ENCODE peak calls at places on chromosomes 2 and 18, in nine cellular contexts. One of them, this sample, is unnamed.

GRCh38 chr2:191114403-191114886 is 36.3 kb downstream of the STAT4 start:
- DNase-seq in stimulated activated CD8-positive, alpha-beta memory T cell treated with anti-CD3 and anti-CD28 coated beads, Interleukin-4, amount 100 ng/mL, for 24 hours: no peak
- DNase-seq in NCI-H774: no peak
- DNase-seq in NCI-H345: no peak
- DNase-seq in activated effector memory CD4-positive, alpha-beta T cell treated with anti-CD3 and anti-CD28 coated beads, Interleukin-2, amount 50 U/mL, for 16 hours: peak; percentile 66
- DNase-seq in effector memory CD4-positive, alpha-beta T cell: no peak
- DNase-seq in K562: no peak
- DNase-seq in hippocampal formation: no peak
- DNase-seq in heart right ventricle: no peak
- DNase-seq in this sample: no peak

GRCh38 chr2:222736301-222736700 is 64.8 kb downstream of the MOGAT1 start:
- DNase-seq in stimulated activated CD8-positive, alpha-beta memory T cell treated with anti-CD3 and anti-CD28 coated beads, Interleukin-4, amount 100 ng/mL, for 24 hours: no peak
- DNase-seq in NCI-H774: no peak
- DNase-seq in NCI-H345: no peak
- DNase-seq in activated effector memory CD4-positive, alpha-beta T cell treated with anti-CD3 and anti-CD28 coated beads, Interleukin-2, amount 50 U/mL, for 16 hours: no peak
- DNase-seq in effector memory CD4-positive, alpha-beta T cell: no peak
- DNase-seq in K562: no peak
- DNase-seq in hippocampal formation: no peak
- DNase-seq in heart right ventricle: no peak
- DNase-seq in this sample: no peak

GRCh38 chr2:28583899-28584553 is 88.2 kb downstream of the PLB1 start:
- DNase-seq in stimulated activated CD8-positive, alpha-beta memory T cell treated with anti-CD3 and anti-CD28 coated beads, Interleukin-4, amount 100 ng/mL, for 24 hours: peak; percentile 66
- DNase-seq in NCI-H774: no peak
- DNase-seq in NCI-H345: no peak
- DNase-seq in activated effector memory CD4-positive, alpha-beta T cell treated with anti-CD3 and anti-CD28 coated beads, Interleukin-2, amount 50 U/mL, for 16 hours: peak; percentile 89
- DNase-seq in effector memory CD4-positive, alpha-beta T cell: peak; percentile 4
- DNase-seq in K562: peak; percentile 89
- DNase-seq in hippocampal formation: no peak
- DNase-seq in heart right ventricle: peak; percentile 46
- DNase-seq in this sample: peak; percentile 71

GRCh38 chr18:72697706-72698105 is 153.6 kb upstream of the CBLN2 start:
- DNase-seq in stimulated activated CD8-positive, alpha-beta memory T cell treated with anti-CD3 and anti-CD28 coated beads, Interleukin-4, amount 100 ng/mL, for 24 hours: no peak
- DNase-seq in NCI-H774: no peak
- DNase-seq in NCI-H345: no peak
- DNase-seq in activated effector memory CD4-positive, alpha-beta T cell treated with anti-CD3 and anti-CD28 coated beads, Interleukin-2, amount 50 U/mL, for 16 hours: no peak
- DNase-seq in effector memory CD4-positive, alpha-beta T cell: no peak
- DNase-seq in K562: no peak
- DNase-seq in hippocampal formation: no peak
- DNase-seq in heart right ventricle: no peak
- DNase-seq in this sample: no peak

GRCh38 chr2:79580175-79580574 is 67.3 kb downstream of the CTNNA2 start:
- DNase-seq in stimulated activated CD8-positive, alpha-beta memory T cell treated with anti-CD3 and anti-CD28 coated beads, Interleukin-4, amount 100 ng/mL, for 24 hours: no peak
- DNase-seq in NCI-H774: no peak
- DNase-seq in NCI-H345: no peak
- DNase-seq in activated effector memory CD4-positive, alpha-beta T cell treated with anti-CD3 and anti-CD28 coated beads, Interleukin-2, amount 50 U/mL, for 16 hours: no peak
- DNase-seq in effector memory CD4-positive, alpha-beta T cell: no peak
- DNase-seq in K562: no peak
- DNase-seq in hippocampal formation: no peak
- DNase-seq in heart right ventricle: no peak
- DNase-seq in this sample: no peak

GRCh38 chr2:211329421-211329820 is 773.0 kb downstream of the CPS1 start:
- DNase-seq in stimulated activated CD8-positive, alpha-beta memory T cell treated with anti-CD3 and anti-CD28 coated beads, Interleukin-4, amount 100 ng/mL, for 24 hours: no peak
- DNase-seq in NCI-H774: no peak
- DNase-seq in NCI-H345: no peak
- DNase-seq in activated effector memory CD4-positive, alpha-beta T cell treated with anti-CD3 and anti-CD28 coated beads, Interleukin-2, amount 50 U/mL, for 16 hours: no peak
- DNase-seq in effector memory CD4-positive, alpha-beta T cell: no peak
- DNase-seq in K562: no peak
- DNase-seq in hippocampal formation: no peak
- DNase-seq in heart right ventricle: no peak
- DNase-seq in this sample: no peak

GRCh38 chr2:176500921-176501320 is 231.7 kb downstream of the MTX2 start:
- DNase-seq in stimulated activated CD8-positive, alpha-beta memory T cell treated with anti-CD3 and anti-CD28 coated beads, Interleukin-4, amount 100 ng/mL, for 24 hours: no peak
- DNase-seq in NCI-H774: no peak
- DNase-seq in NCI-H345: no peak
- DNase-seq in activated effector memory CD4-positive, alpha-beta T cell treated with anti-CD3 and anti-CD28 coated beads, Interleukin-2, amount 50 U/mL, for 16 hours: no peak
- DNase-seq in effector memory CD4-positive, alpha-beta T cell: no peak
- DNase-seq in K562: no peak
- DNase-seq in hippocampal formation: no peak
- DNase-seq in heart right ventricle: no peak
- DNase-seq in this sample: no peak

GRCh38 chr18:79680891-79681339 is 1.3 kb downstream of the CTDP1 start:
- DNase-seq in stimulated activated CD8-positive, alpha-beta memory T cell treated with anti-CD3 and anti-CD28 coated beads, Interleukin-4, amount 100 ng/mL, for 24 hours: no peak
- DNase-seq in NCI-H774: no peak
- DNase-seq in NCI-H345: no peak
- DNase-seq in activated effector memory CD4-positive, alpha-beta T cell treated with anti-CD3 and anti-CD28 coated beads, Interleukin-2, amount 50 U/mL, for 16 hours: no peak
- DNase-seq in effector memory CD4-positive, alpha-beta T cell: no peak
- DNase-seq in K562: no peak
- DNase-seq in hippocampal formation: no peak
- DNase-seq in heart right ventricle: no peak
- DNase-seq in this sample: no peak

GRCh38 chr2:39925312-39925711 is 146.3 kb upstream of the THUMPD2 start:
- DNase-seq in stimulated activated CD8-positive, alpha-beta memory T cell treated with anti-CD3 and anti-CD28 coated beads, Interleukin-4, amount 100 ng/mL, for 24 hours: no peak
- DNase-seq in NCI-H774: no peak
- DNase-seq in NCI-H345: no peak
- DNase-seq in activated effector memory CD4-positive, alpha-beta T cell treated with anti-CD3 and anti-CD28 coated beads, Interleukin-2, amount 50 U/mL, for 16 hours: no peak
- DNase-seq in effector memory CD4-positive, alpha-beta T cell: no peak
- DNase-seq in K562: no peak
- DNase-seq in hippocampal formation: no peak
- DNase-seq in heart right ventricle: no peak
- DNase-seq in this sample: no peak

GRCh38 chr2:40666438-40666837 is 214.5 kb upstream of the SLC8A1 start:
- DNase-seq in stimulated activated CD8-positive, alpha-beta memory T cell treated with anti-CD3 and anti-CD28 coated beads, Interleukin-4, amount 100 ng/mL, for 24 hours: no peak
- DNase-seq in NCI-H774: no peak
- DNase-seq in NCI-H345: no peak
- DNase-seq in activated effector memory CD4-positive, alpha-beta T cell treated with anti-CD3 and anti-CD28 coated beads, Interleukin-2, amount 50 U/mL, for 16 hours: no peak
- DNase-seq in effector memory CD4-positive, alpha-beta T cell: no peak
- DNase-seq in K562: no peak
- DNase-seq in hippocampal formation: no peak
- DNase-seq in heart right ventricle: no peak
- DNase-seq in this sample: no peak

GRCh38 chr2:39631715-39632114 is 34.0 kb upstream of the TMEM178A start:
- DNase-seq in stimulated activated CD8-positive, alpha-beta memory T cell treated with anti-CD3 and anti-CD28 coated beads, Interleukin-4, amount 100 ng/mL, for 24 hours: no peak
- DNase-seq in NCI-H774: no peak
- DNase-seq in NCI-H345: no peak
- DNase-seq in activated effector memory CD4-positive, alpha-beta T cell treated with anti-CD3 and anti-CD28 coated beads, Interleukin-2, amount 50 U/mL, for 16 hours: no peak
- DNase-seq in effector memory CD4-positive, alpha-beta T cell: no peak
- DNase-seq in K562: peak; percentile 37
- DNase-seq in hippocampal formation: no peak
- DNase-seq in heart right ventricle: no peak
- DNase-seq in this sample: no peak

GRCh38 chr2:9358846-9359245 is 64.5 kb downstream of the ITGB1BP1 start:
- DNase-seq in stimulated activated CD8-positive, alpha-beta memory T cell treated with anti-CD3 and anti-CD28 coated beads, Interleukin-4, amount 100 ng/mL, for 24 hours: no peak
- DNase-seq in NCI-H774: no peak
- DNase-seq in NCI-H345: no peak
- DNase-seq in activated effector memory CD4-positive, alpha-beta T cell treated with anti-CD3 and anti-CD28 coated beads, Interleukin-2, amount 50 U/mL, for 16 hours: no peak
- DNase-seq in effector memory CD4-positive, alpha-beta T cell: no peak
- DNase-seq in K562: no peak
- DNase-seq in hippocampal formation: no peak
- DNase-seq in heart right ventricle: no peak
- DNase-seq in this sample: no peak

GRCh38 chr2:10137053-10137843 is 14.7 kb downstream of the RRM2 start:
- DNase-seq in stimulated activated CD8-positive, alpha-beta memory T cell treated with anti-CD3 and anti-CD28 coated beads, Interleukin-4, amount 100 ng/mL, for 24 hours: no peak
- DNase-seq in NCI-H774: no peak
- DNase-seq in NCI-H345: no peak
- DNase-seq in activated effector memory CD4-positive, alpha-beta T cell treated with anti-CD3 and anti-CD28 coated beads, Interleukin-2, amount 50 U/mL, for 16 hours: no peak
- DNase-seq in effector memory CD4-positive, alpha-beta T cell: no peak
- DNase-seq in K562: peak; percentile 15
- DNase-seq in hippocampal formation: no peak
- DNase-seq in heart right ventricle: no peak
- DNase-seq in this sample: no peak

GRCh38 chr2:239590995-239591915 is 190.4 kb upstream of the HDAC4 start:
- DNase-seq in stimulated activated CD8-positive, alpha-beta memory T cell treated with anti-CD3 and anti-CD28 coated beads, Interleukin-4, amount 100 ng/mL, for 24 hours: no peak
- DNase-seq in NCI-H774: no peak
- DNase-seq in NCI-H345: no peak
- DNase-seq in activated effector memory CD4-positive, alpha-beta T cell treated with anti-CD3 and anti-CD28 coated beads, Interleukin-2, amount 50 U/mL, for 16 hours: peak; percentile 52
- DNase-seq in effector memory CD4-positive, alpha-beta T cell: no peak
- DNase-seq in K562: no peak
- DNase-seq in hippocampal formation: no peak
- DNase-seq in heart right ventricle: no peak
- DNase-seq in this sample: no peak

GRCh38 chr2:98029718-98030222 is 34.0 kb upstream of the TMEM131 start:
- DNase-seq in stimulated activated CD8-positive, alpha-beta memory T cell treated with anti-CD3 and anti-CD28 coated beads, Interleukin-4, amount 100 ng/mL, for 24 hours: no peak
- DNase-seq in NCI-H774: no peak
- DNase-seq in NCI-H345: no peak
- DNase-seq in activated effector memory CD4-positive, alpha-beta T cell treated with anti-CD3 and anti-CD28 coated beads, Interleukin-2, amount 50 U/mL, for 16 hours: no peak
- DNase-seq in effector memory CD4-positive, alpha-beta T cell: no peak
- DNase-seq in K562: no peak
- DNase-seq in hippocampal formation: no peak
- DNase-seq in heart right ventricle: no peak
- DNase-seq in this sample: no peak

GRCh38 chr2:223751012-223751411 is 86.4 kb downstream of the AP1S3 start:
- DNase-seq in stimulated activated CD8-positive, alpha-beta memory T cell treated with anti-CD3 and anti-CD28 coated beads, Interleukin-4, amount 100 ng/mL, for 24 hours: no peak
- DNase-seq in NCI-H774: no peak
- DNase-seq in NCI-H345: no peak
- DNase-seq in activated effector memory CD4-positive, alpha-beta T cell treated with anti-CD3 and anti-CD28 coated beads, Interleukin-2, amount 50 U/mL, for 16 hours: no peak
- DNase-seq in effector memory CD4-positive, alpha-beta T cell: no peak
- DNase-seq in K562: no peak
- DNase-seq in hippocampal formation: no peak
- DNase-seq in heart right ventricle: no peak
- DNase-seq in this sample: no peak

This sample was measured in erythroblast.